ENCODE peak calls at places on chromosomes 13 and 19, in seven cellular contexts. One of them, this sample, is unnamed.

GRCh38 chr13:32901994-32902780 is 114.0 kb upstream of the KL start:
- DNase-seq in HCT116: no peak
- DNase-seq in uterus: no peak
- DNase-seq in fibroblast of the aortic adventitia: peak; percentile 52
- DNase-seq in IMR-90: no peak
- DNase-seq in dorsolateral prefrontal cortex: no peak
- DNase-seq in thoracic aorta: no peak
- DNase-seq in this sample: peak; percentile 62

GRCh38 chr19:10086904-10087256 is 763 bp downstream of the SHFL start:
- DNase-seq in HCT116: no peak
- DNase-seq in uterus: no peak
- DNase-seq in fibroblast of the aortic adventitia: no peak
- DNase-seq in IMR-90: no peak
- DNase-seq in dorsolateral prefrontal cortex: no peak
- DNase-seq in thoracic aorta: no peak
- DNase-seq in this sample: no peak

GRCh38 chr13:94169783-94170513 is 309.5 kb downstream of the DCT start:
- DNase-seq in HCT116: no peak
- DNase-seq in uterus: no peak
- DNase-seq in fibroblast of the aortic adventitia: peak; percentile 48
- DNase-seq in IMR-90: no peak
- DNase-seq in dorsolateral prefrontal cortex: peak; percentile 40
- DNase-seq in thoracic aorta: peak; percentile 9
- DNase-seq in this sample: peak; percentile 46

GRCh38 chr13:111383591-111384440 is 63.4 kb downstream of the TEX29 start:
- DNase-seq in HCT116: no peak
- DNase-seq in uterus: no peak
- DNase-seq in fibroblast of the aortic adventitia: no peak
- DNase-seq in IMR-90: no peak
- DNase-seq in dorsolateral prefrontal cortex: peak; percentile 23
- DNase-seq in thoracic aorta: no peak
- DNase-seq in this sample: no peak

GRCh38 chr13:26867451-26868067 is 107.0 kb upstream of the GPR12 start:
- DNase-seq in HCT116: no peak
- DNase-seq in uterus: no peak
- DNase-seq in fibroblast of the aortic adventitia: peak; percentile 43
- DNase-seq in IMR-90: peak; percentile 14
- DNase-seq in dorsolateral prefrontal cortex: no peak
- DNase-seq in thoracic aorta: no peak
- DNase-seq in this sample: peak; percentile 15

GRCh38 chr13:28744091-28744536 is 25.3 kb upstream of the SLC46A3 start:
- DNase-seq in HCT116: no peak
- DNase-seq in uterus: no peak
- DNase-seq in fibroblast of the aortic adventitia: peak; percentile 61
- DNase-seq in IMR-90: peak; percentile 80
- DNase-seq in dorsolateral prefrontal cortex: no peak
- DNase-seq in thoracic aorta: no peak
- DNase-seq in this sample: peak; percentile 66

GRCh38 chr13:39039033-39039432 is 777 bp downstream of the NHLRC3 start:
- DNase-seq in HCT116: no peak
- DNase-seq in uterus: no peak
- DNase-seq in fibroblast of the aortic adventitia: no peak
- DNase-seq in IMR-90: no peak
- DNase-seq in dorsolateral prefrontal cortex: no peak
- DNase-seq in thoracic aorta: no peak
- DNase-seq in this sample: peak; percentile 2

GRCh38 chr19:3006075-3006767 is 22.9 kb downstream of the TLE2 start:
- DNase-seq in HCT116: peak; percentile 69
- DNase-seq in uterus: no peak
- DNase-seq in fibroblast of the aortic adventitia: no peak
- DNase-seq in IMR-90: no peak
- DNase-seq in dorsolateral prefrontal cortex: no peak
- DNase-seq in thoracic aorta: no peak
- DNase-seq in this sample: no peak

GRCh38 chr13:109673477-109673876 is 112.9 kb downstream of the IRS2 start:
- DNase-seq in HCT116: no peak
- DNase-seq in uterus: no peak
- DNase-seq in fibroblast of the aortic adventitia: no peak
- DNase-seq in IMR-90: peak; percentile 6
- DNase-seq in dorsolateral prefrontal cortex: no peak
- DNase-seq in thoracic aorta: no peak
- DNase-seq in this sample: no peak

GRCh38 chr19:39240421-39240820 is 4.4 kb downstream of the IFNL3 start:
- DNase-seq in HCT116: no peak
- DNase-seq in uterus: no peak
- DNase-seq in fibroblast of the aortic adventitia: no peak
- DNase-seq in IMR-90: no peak
- DNase-seq in dorsolateral prefrontal cortex: no peak
- DNase-seq in thoracic aorta: no peak
- DNase-seq in this sample: no peak

GRCh38 chr19:53915000-53915399 is 5.9 kb downstream of the CACNG7 start:
- DNase-seq in HCT116: no peak
- DNase-seq in uterus: no peak
- DNase-seq in fibroblast of the aortic adventitia: no peak
- DNase-seq in IMR-90: no peak
- DNase-seq in dorsolateral prefrontal cortex: no peak
- DNase-seq in thoracic aorta: no peak
- DNase-seq in this sample: no peak

GRCh38 chr13:100454876-100455275 is 133.7 kb downstream of the GGACT start:
- DNase-seq in HCT116: peak; percentile 79
- DNase-seq in uterus: no peak
- DNase-seq in fibroblast of the aortic adventitia: peak; percentile 41
- DNase-seq in IMR-90: peak; percentile 54
- DNase-seq in dorsolateral prefrontal cortex: no peak
- DNase-seq in thoracic aorta: no peak
- DNase-seq in this sample: peak; percentile 23

GRCh38 chr19:2790557-2791271 is 5.4 kb downstream of the THOP1 start:
- DNase-seq in HCT116: no peak
- DNase-seq in uterus: no peak
- DNase-seq in fibroblast of the aortic adventitia: no peak
- DNase-seq in IMR-90: no peak
- DNase-seq in dorsolateral prefrontal cortex: no peak
- DNase-seq in thoracic aorta: no peak
- DNase-seq in this sample: no peak

GRCh38 chr13:20424959-20425358 is 100.7 kb downstream of the CRYL1 start:
- DNase-seq in HCT116: no peak
- DNase-seq in uterus: no peak
- DNase-seq in fibroblast of the aortic adventitia: peak; percentile 33
- DNase-seq in IMR-90: no peak
- DNase-seq in dorsolateral prefrontal cortex: no peak
- DNase-seq in thoracic aorta: no peak
- DNase-seq in this sample: no peak

GRCh38 chr13:74511523-74511922 is 377.3 kb upstream of the KLF12 start:
- DNase-seq in HCT116: no peak
- DNase-seq in uterus: no peak
- DNase-seq in fibroblast of the aortic adventitia: no peak
- DNase-seq in IMR-90: no peak
- DNase-seq in dorsolateral prefrontal cortex: no peak
- DNase-seq in thoracic aorta: no peak
- DNase-seq in this sample: no peak

GRCh38 chr13:30862707-30863106 is 43.4 kb upstream of the MEDAG start:
- DNase-seq in HCT116: no peak
- DNase-seq in uterus: peak; percentile 76
- DNase-seq in fibroblast of the aortic adventitia: no peak
- DNase-seq in IMR-90: no peak
- DNase-seq in dorsolateral prefrontal cortex: no peak
- DNase-seq in thoracic aorta: peak; percentile 64
- DNase-seq in this sample: no peak

GRCh38 chr19:14112809-14113385 is 4.7 kb downstream of the PRKACA start:
- DNase-seq in HCT116: no peak
- DNase-seq in uterus: no peak
- DNase-seq in fibroblast of the aortic adventitia: peak; percentile 36
- DNase-seq in IMR-90: no peak
- DNase-seq in dorsolateral prefrontal cortex: no peak
- DNase-seq in thoracic aorta: no peak
- DNase-seq in this sample: no peak
- H3K4me3 ChIP-seq in HCT116: peak overlapping the region; percentile 88
- H3K4me3 ChIP-seq in uterus: peak overlapping the region; percentile 29
- H3K4me3 ChIP-seq in fibroblast of the aortic adventitia: peak overlapping the region; percentile 33
- H3K4me3 ChIP-seq in IMR-90: no peak overlapping the region
- H3K4me3 ChIP-seq in dorsolateral prefrontal cortex: peak overlapping the region; percentile 17
- H3K4me3 ChIP-seq in thoracic aorta: peak overlapping the region; percentile 58
- H3K4me3 ChIP-seq in this sample: peak overlapping the region; percentile 24

GRCh38 chr19:19033426-19034203 is at the start of the genes ARMC6 and SUGP2:
- DNase-seq in HCT116: peak; percentile 71
- DNase-seq in uterus: peak; percentile 73
- DNase-seq in fibroblast of the aortic adventitia: peak; percentile 83
- DNase-seq in IMR-90: peak; percentile 84
- DNase-seq in dorsolateral prefrontal cortex: peak; percentile 83
- DNase-seq in thoracic aorta: peak; percentile 31
- DNase-seq in this sample: peak; percentile 77
- TF ChIP-seq CTCF in HCT116: no peak
- TF ChIP-seq CTCF in uterus: peak; percentile 22
- TF ChIP-seq CTCF in fibroblast of the aortic adventitia: peak; percentile 19
- TF ChIP-seq CTCF in IMR-90: no peak
- TF ChIP-seq CTCF in dorsolateral prefrontal cortex: no peak
- TF ChIP-seq CTCF in thoracic aorta: no peak
- TF ChIP-seq CTCF in this sample: no peak

GRCh38 chr13:44403720-44404063 is 30.1 kb downstream of the SERP2 start:
- DNase-seq in HCT116: no peak
- DNase-seq in uterus: no peak
- DNase-seq in fibroblast of the aortic adventitia: no peak
- DNase-seq in IMR-90: no peak
- DNase-seq in dorsolateral prefrontal cortex: no peak
- DNase-seq in thoracic aorta: no peak
- DNase-seq in this sample: no peak
- H3K4me3 ChIP-seq in HCT116: no peak overlapping the region
- H3K4me3 ChIP-seq in uterus: no peak overlapping the region
- H3K4me3 ChIP-seq in fibroblast of the aortic adventitia: no peak overlapping the region
- H3K4me3 ChIP-seq in IMR-90: no peak overlapping the region
- H3K4me3 ChIP-seq in dorsolateral prefrontal cortex: no peak overlapping the region
- H3K4me3 ChIP-seq in thoracic aorta: peak overlapping the region; percentile 14
- H3K4me3 ChIP-seq in this sample: no peak overlapping the region

GRCh38 chr19:989381-990081 is 5.4 kb downstream of the WDR18 start:
- DNase-seq in HCT116: no peak
- DNase-seq in uterus: no peak
- DNase-seq in fibroblast of the aortic adventitia: no peak
- DNase-seq in IMR-90: no peak
- DNase-seq in dorsolateral prefrontal cortex: no peak
- DNase-seq in thoracic aorta: no peak
- DNase-seq in this sample: no peak
- TF ChIP-seq CTCF in HCT116: no peak
- TF ChIP-seq CTCF in uterus: no peak
- TF ChIP-seq CTCF in fibroblast of the aortic adventitia: peak; percentile 20
- TF ChIP-seq CTCF in IMR-90: peak; percentile 16
- TF ChIP-seq CTCF in dorsolateral prefrontal cortex: no peak
- TF ChIP-seq CTCF in thoracic aorta: no peak
- TF ChIP-seq CTCF in this sample: peak; percentile 11

DNA sequence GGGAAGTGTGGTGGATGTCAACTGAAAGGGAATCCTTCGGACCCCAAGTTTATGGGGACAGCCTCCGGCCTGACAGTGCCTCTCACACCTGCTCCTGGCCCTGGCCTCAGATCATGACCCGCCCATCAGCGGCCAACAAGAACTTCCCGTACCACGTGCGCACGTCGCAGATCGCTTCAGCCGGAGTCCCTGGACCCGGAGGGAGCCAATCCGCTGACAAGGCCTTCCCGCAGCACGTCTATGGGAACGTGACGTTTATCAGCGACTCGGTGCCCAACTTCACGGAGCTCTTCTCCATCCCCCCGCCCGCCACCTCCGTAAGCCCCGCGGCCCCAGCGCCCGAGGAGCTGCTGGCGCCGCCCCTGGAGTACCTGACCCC is 2.0 kb upstream of the MEGF8 start:
- DNase-seq in HCT116: no peak
- DNase-seq in uterus: no peak
- DNase-seq in fibroblast of the aortic adventitia: no peak
- DNase-seq in IMR-90: no peak
- DNase-seq in dorsolateral prefrontal cortex: no peak
- DNase-seq in thoracic aorta: no peak
- DNase-seq in this sample: no peak
- H3K4me3 ChIP-seq in HCT116: no peak overlapping the region
- H3K4me3 ChIP-seq in uterus: no peak overlapping the region
- H3K4me3 ChIP-seq in fibroblast of the aortic adventitia: no peak overlapping the region
- H3K4me3 ChIP-seq in IMR-90: no peak overlapping the region
- H3K4me3 ChIP-seq in dorsolateral prefrontal cortex: no peak overlapping the region
- H3K4me3 ChIP-seq in thoracic aorta: no peak overlapping the region
- H3K4me3 ChIP-seq in this sample: no peak overlapping the region

GRCh38 chr13:42218576-42218975 is 53.4 kb upstream of the AKAP11 start:
- DNase-seq in HCT116: no peak
- DNase-seq in uterus: no peak
- DNase-seq in fibroblast of the aortic adventitia: peak; percentile 17
- DNase-seq in IMR-90: no peak
- DNase-seq in dorsolateral prefrontal cortex: no peak
- DNase-seq in thoracic aorta: no peak
- DNase-seq in this sample: peak; percentile 11

GRCh38 chr13:42216422-42216735 is 55.6 kb upstream of the AKAP11 start:
- DNase-seq in HCT116: no peak
- DNase-seq in uterus: no peak
- DNase-seq in fibroblast of the aortic adventitia: no peak
- DNase-seq in IMR-90: no peak
- DNase-seq in dorsolateral prefrontal cortex: no peak
- DNase-seq in thoracic aorta: no peak
- DNase-seq in this sample: no peak

GRCh38 chr13:42214445-42214844 is 57.5 kb upstream of the AKAP11 start:
- DNase-seq in HCT116: no peak
- DNase-seq in uterus: no peak
- DNase-seq in fibroblast of the aortic adventitia: no peak
- DNase-seq in IMR-90: no peak
- DNase-seq in dorsolateral prefrontal cortex: no peak
- DNase-seq in thoracic aorta: no peak
- DNase-seq in this sample: no peak

GRCh38 chr13:42219051-42219450 is 52.9 kb upstream of the AKAP11 start:
- DNase-seq in HCT116: no peak
- DNase-seq in uterus: no peak
- DNase-seq in fibroblast of the aortic adventitia: no peak
- DNase-seq in IMR-90: no peak
- DNase-seq in dorsolateral prefrontal cortex: no peak
- DNase-seq in thoracic aorta: no peak
- DNase-seq in this sample: no peak

GRCh38 chr13:42215578-42216421 is 56.2 kb upstream of the AKAP11 start:
- DNase-seq in HCT116: peak; percentile 29
- DNase-seq in uterus: no peak
- DNase-seq in fibroblast of the aortic adventitia: peak; percentile 52
- DNase-seq in IMR-90: peak; percentile 60
- DNase-seq in dorsolateral prefrontal cortex: no peak
- DNase-seq in thoracic aorta: no peak
- DNase-seq in this sample: peak; percentile 33
- TF ChIP-seq CTCF in HCT116: peak; percentile 33
- TF ChIP-seq CTCF in uterus: no peak
- TF ChIP-seq CTCF in fibroblast of the aortic adventitia: peak; percentile 58
- TF ChIP-seq CTCF in IMR-90: peak; percentile 64
- TF ChIP-seq CTCF in dorsolateral prefrontal cortex: peak; percentile 48
- TF ChIP-seq CTCF in thoracic aorta: peak; percentile 14
- TF ChIP-seq CTCF in this sample: peak; percentile 56

DNA sequence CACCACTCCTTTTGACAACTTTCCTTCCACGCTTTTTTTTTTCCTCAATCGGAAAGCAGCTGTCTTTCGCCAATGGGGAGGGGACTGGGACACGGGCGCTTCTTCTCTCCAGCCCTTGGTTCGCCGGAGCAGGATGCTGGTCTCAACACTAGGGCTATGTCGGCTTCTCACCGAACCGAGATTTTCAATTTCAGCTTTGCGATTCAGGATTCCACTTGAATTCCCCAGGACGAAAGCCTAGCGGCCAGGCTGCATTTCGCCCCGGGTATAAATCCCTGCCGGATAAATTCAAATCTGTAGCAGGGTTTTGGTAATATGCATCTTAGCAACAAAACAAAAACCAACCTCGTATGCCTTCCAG is 7.9 kb downstream of the POU4F1 start:
- DNase-seq in HCT116: no peak
- DNase-seq in uterus: no peak
- DNase-seq in fibroblast of the aortic adventitia: no peak
- DNase-seq in IMR-90: no peak
- DNase-seq in dorsolateral prefrontal cortex: no peak
- DNase-seq in thoracic aorta: no peak
- DNase-seq in this sample: no peak
- H3K4me3 ChIP-seq in HCT116: no peak overlapping the region
- H3K4me3 ChIP-seq in uterus: no peak overlapping the region
- H3K4me3 ChIP-seq in fibroblast of the aortic adventitia: no peak overlapping the region
- H3K4me3 ChIP-seq in IMR-90: no peak overlapping the region
- H3K4me3 ChIP-seq in dorsolateral prefrontal cortex: no peak overlapping the region
- H3K4me3 ChIP-seq in thoracic aorta: peak overlapping the region; percentile 58
- H3K4me3 ChIP-seq in this sample: no peak overlapping the region

This sample was measured in AG10803.